ENCODE peak calls at places on chromosomes 5 and 9, in four cellular contexts. One of them, this sample, is unnamed.

GRCh38 chr5:64987768-64988167 is 219.0 kb downstream of the CWC27 start:
- DNase-seq in NCI-H1105 treated with DMSO at 0.1 percent for 48 hours: no peak
- DNase-seq in NCI-H1436 treated with DMSO at 0.1 percent for 48 hours: no peak
- DNase-seq in uterus: no peak
- DNase-seq in this sample: no peak

GRCh38 chr9:15299374-15299939 is 7.6 kb downstream of the TTC39B start:
- DNase-seq in NCI-H1105 treated with DMSO at 0.1 percent for 48 hours: no peak
- DNase-seq in NCI-H1436 treated with DMSO at 0.1 percent for 48 hours: no peak
- DNase-seq in uterus: no peak
- DNase-seq in this sample: no peak

GRCh38 chr9:38417003-38417965 is 7.0 kb downstream of the IGFBPL1 start:
- DNase-seq in NCI-H1105 treated with DMSO at 0.1 percent for 48 hours: no peak
- DNase-seq in NCI-H1436 treated with DMSO at 0.1 percent for 48 hours: no peak
- DNase-seq in uterus: no peak
- DNase-seq in this sample: peak

GRCh38 chr5:77662615-77663014 is 24.1 kb upstream of the OTP start:
- DNase-seq in NCI-H1105 treated with DMSO at 0.1 percent for 48 hours: no peak
- DNase-seq in NCI-H1436 treated with DMSO at 0.1 percent for 48 hours: no peak
- DNase-seq in uterus: no peak
- DNase-seq in this sample: no peak

GRCh38 chr9:14523545-14523944 is 169.7 kb downstream of the ZDHHC21 start:
- DNase-seq in NCI-H1105 treated with DMSO at 0.1 percent for 48 hours: no peak
- DNase-seq in NCI-H1436 treated with DMSO at 0.1 percent for 48 hours: no peak
- DNase-seq in uterus: no peak
- DNase-seq in this sample: no peak

GRCh38 chr9:123953601-123954011 is 23.7 kb upstream of the DENND1A start:
- DNase-seq in NCI-H1105 treated with DMSO at 0.1 percent for 48 hours: no peak
- DNase-seq in NCI-H1436 treated with DMSO at 0.1 percent for 48 hours: no peak
- DNase-seq in uterus: no peak
- DNase-seq in this sample: no peak

GRCh38 chr9:124488641-124489040 is 18.6 kb downstream of the NR5A1 start:
- DNase-seq in NCI-H1105 treated with DMSO at 0.1 percent for 48 hours: no peak
- DNase-seq in NCI-H1436 treated with DMSO at 0.1 percent for 48 hours: no peak
- DNase-seq in uterus: no peak
- DNase-seq in this sample: no peak

GRCh38 chr9:130263601-130264413 is 1.8 kb upstream of the HMCN2 start:
- DNase-seq in NCI-H1105 treated with DMSO at 0.1 percent for 48 hours: no peak
- DNase-seq in NCI-H1436 treated with DMSO at 0.1 percent for 48 hours: no peak
- DNase-seq in uterus: no peak
- DNase-seq in this sample: peak

GRCh38 chr5:138760448-138761110 is 7.4 kb downstream of the CTNNA1 start:
- DNase-seq in NCI-H1105 treated with DMSO at 0.1 percent for 48 hours: no peak
- DNase-seq in NCI-H1436 treated with DMSO at 0.1 percent for 48 hours: no peak
- DNase-seq in uterus: no peak
- DNase-seq in this sample: no peak

GRCh38 chr5:76368941-76369340 is 34.1 kb upstream of the IQGAP2 start:
- DNase-seq in NCI-H1105 treated with DMSO at 0.1 percent for 48 hours: no peak
- DNase-seq in NCI-H1436 treated with DMSO at 0.1 percent for 48 hours: no peak
- DNase-seq in uterus: no peak
- DNase-seq in this sample: no peak

GRCh38 chr5:5454405-5454804 is 31.9 kb downstream of the ICE1 start:
- DNase-seq in NCI-H1105 treated with DMSO at 0.1 percent for 48 hours: no peak
- DNase-seq in NCI-H1436 treated with DMSO at 0.1 percent for 48 hours: no peak
- DNase-seq in uterus: no peak
- DNase-seq in this sample: no peak

GRCh38 chr5:10519729-10520128 is 44.1 kb upstream of the ANKRD33B start:
- DNase-seq in NCI-H1105 treated with DMSO at 0.1 percent for 48 hours: no peak
- DNase-seq in NCI-H1436 treated with DMSO at 0.1 percent for 48 hours: no peak
- DNase-seq in uterus: no peak
- DNase-seq in this sample: no peak

GRCh38 chr5:157917909-157918809 is 59.2 kb upstream of the CLINT1 start:
- DNase-seq in NCI-H1105 treated with DMSO at 0.1 percent for 48 hours: no peak
- DNase-seq in NCI-H1436 treated with DMSO at 0.1 percent for 48 hours: no peak
- DNase-seq in uterus: peak
- DNase-seq in this sample: no peak

GRCh38 chr5:79837707-79838620 is 148.3 kb downstream of the CMYA5 start:
- DNase-seq in NCI-H1105 treated with DMSO at 0.1 percent for 48 hours: no peak
- DNase-seq in NCI-H1436 treated with DMSO at 0.1 percent for 48 hours: no peak
- DNase-seq in uterus: peak
- DNase-seq in this sample: no peak

GRCh38 chr9:129497837-129498450 is 123.0 kb downstream of the C9orf50 start:
- DNase-seq in NCI-H1105 treated with DMSO at 0.1 percent for 48 hours: no peak
- DNase-seq in NCI-H1436 treated with DMSO at 0.1 percent for 48 hours: no peak
- DNase-seq in uterus: peak
- DNase-seq in this sample: no peak

GRCh38 chr5:153584561-153585359 is 94.3 kb downstream of the GRIA1 start:
- DNase-seq in NCI-H1105 treated with DMSO at 0.1 percent for 48 hours: no peak
- DNase-seq in NCI-H1436 treated with DMSO at 0.1 percent for 48 hours: no peak
- DNase-seq in uterus: no peak
- DNase-seq in this sample: no peak

GRCh38 chr9:125332527-125332926 is 70.9 kb downstream of the GAPVD1 start:
- DNase-seq in NCI-H1105 treated with DMSO at 0.1 percent for 48 hours: no peak
- DNase-seq in NCI-H1436 treated with DMSO at 0.1 percent for 48 hours: no peak
- DNase-seq in uterus: no peak
- DNase-seq in this sample: no peak

GRCh38 chr5:79612667-79613190 is 488 bp downstream of the TENT2 start:
- DNase-seq in NCI-H1105 treated with DMSO at 0.1 percent for 48 hours: no peak
- DNase-seq in NCI-H1436 treated with DMSO at 0.1 percent for 48 hours: no peak
- DNase-seq in uterus: no peak
- DNase-seq in this sample: no peak

GRCh38 chr9:76634356-76635054 is 129.7 kb upstream of the PCA3 start:
- DNase-seq in NCI-H1105 treated with DMSO at 0.1 percent for 48 hours: no peak
- DNase-seq in NCI-H1436 treated with DMSO at 0.1 percent for 48 hours: peak
- DNase-seq in uterus: no peak
- DNase-seq in this sample: no peak

GRCh38 chr5:141845371-141845821 is 32.8 kb downstream of the PCDH1 start:
- DNase-seq in NCI-H1105 treated with DMSO at 0.1 percent for 48 hours: no peak
- DNase-seq in NCI-H1436 treated with DMSO at 0.1 percent for 48 hours: peak
- DNase-seq in uterus: no peak
- DNase-seq in this sample: no peak

GRCh38 chr5:52867809-52868208 is 80.1 kb downstream of the ITGA1 start:
- DNase-seq in NCI-H1105 treated with DMSO at 0.1 percent for 48 hours: no peak
- DNase-seq in NCI-H1436 treated with DMSO at 0.1 percent for 48 hours: no peak
- DNase-seq in uterus: no peak
- DNase-seq in this sample: no peak

This sample was measured in HuH-7.5.